ENCODE peak calls at places on chromosomes 16 and 17, in eight cellular contexts. Q, C, Y, A, K, R, P and O are unnamed samples. For H3K27me3 and H3K36me3, the result is how much of the 10 kb centered on the place peaks cover.

GRCh38 chr17:57599271-57600045 is 145.6 kb downstream of the CCDC182 start:
- DNase-seq in Y (no peak), A (no peak), Q (no peak), K (no peak), C (no peak), P (no peak), R (peak), O (no peak)

GRCh38 chr16:69680358-69680757 is 46.0 kb downstream of the NQO1 start:
- DNase-seq in P (no peak), C (no peak), Q (no peak), K (no peak), A (no peak), Y (no peak), R (no peak), O (no peak)

GRCh38 chr17:21021208-21021803 is 21.5 kb downstream of the USP22 start:
- DNase-seq in C (no peak), P (no peak), K (no peak), Q (no peak), R (no peak), Y (no peak), A (no peak), O (no peak)

GRCh38 chr16:14088155-14088753 is 17.1 kb downstream of the MRTFB start:
- DNase-seq in Y (no peak), A (no peak), C (no peak), Q (no peak), P (no peak), R (no peak), K (no peak), O (no peak)

GRCh38 chr17:75602644-75603043 is 15.0 kb downstream of the MYO15B start:
- DNase-seq in P (no peak), A (no peak), R (no peak), C (no peak), Y (no peak), K (no peak), Q (no peak), O (no peak)

GRCh38 chr17:72164340-72164739 is 43.5 kb downstream of the SOX9 start:
- DNase-seq in K (no peak), A (no peak), R (no peak), P (no peak), Y (no peak), C (no peak), Q (no peak), O (no peak)

GRCh38 chr16:64627288-64627687 is 494.6 kb downstream of the CDH11 start:
- DNase-seq in R (no peak), A (no peak), P (no peak), K (no peak), Q (no peak), C (no peak), Y (no peak), O (peak)

GRCh38 chr17:15942207-15942833 is 2.6 kb upstream of the ADORA2B start:
- DNase-seq in R (no peak), A (no peak), P (no peak), Q (peak), Y (no peak), K (no peak), C (no peak), O (no peak)

GRCh38 chr16:55562936-55563335 is 3.5 kb upstream of the CAPNS2 start:
- DNase-seq in Y (no peak), K (no peak), C (no peak), A (no peak), R (no peak), P (no peak), Q (no peak), O (no peak)

GRCh38 chr17:69761767-69762321 is 313.2 kb upstream of the KCNJ16 start:
- DNase-seq in Y (no peak), P (no peak), A (peak), R (no peak), C (no peak), K (no peak), Q (no peak), O (peak)

GRCh38 chr16:87165151-87165550 is 152.0 kb downstream of the C16orf95 start:
- DNase-seq in A (no peak), R (no peak), K (no peak), Q (no peak), P (no peak), Y (no peak), C (no peak), O (no peak)

GRCh38 chr17:31373150-31374082 is 18.1 kb upstream of the RAB11FIP4 start:
- DNase-seq in C (no peak), R (no peak), K (peak), P (no peak), A (no peak), Q (peak), Y (no peak), O (no peak)

GRCh38 chr16:29686740-29687327 is 7.9 kb downstream of the QPRT start:
- DNase-seq in R (no peak), P (no peak), Y (no peak), K (no peak), C (no peak), Q (no peak), A (no peak), O (no peak)

GRCh38 chr17:44312396-44313104 is 4.1 kb downstream of the RUNDC3A start:
- DNase-seq in C (no peak), P (no peak), Y (no peak), K (no peak), A (peak), Q (no peak), R (no peak), O (peak)

GRCh38 chr17:44314031-44314430 is 5.6 kb downstream of the RUNDC3A start:
- DNase-seq in A (peak), Q (no peak), P (no peak), C (no peak), R (no peak), K (no peak), Y (no peak), O (peak)

GRCh38 chr17:44314869-44315661 is 6.7 kb downstream of the RUNDC3A start:
- DNase-seq in Y (no peak), A (peak), K (peak), P (no peak), C (peak), Q (peak), R (peak), O (peak)

GRCh38 chr17:44315760-44316731 is 7.6 kb downstream of the RUNDC3A start:
- DNase-seq in Q (no peak), Y (no peak), A (peak), R (no peak), C (no peak), P (no peak), K (no peak), O (peak)

DNA sequence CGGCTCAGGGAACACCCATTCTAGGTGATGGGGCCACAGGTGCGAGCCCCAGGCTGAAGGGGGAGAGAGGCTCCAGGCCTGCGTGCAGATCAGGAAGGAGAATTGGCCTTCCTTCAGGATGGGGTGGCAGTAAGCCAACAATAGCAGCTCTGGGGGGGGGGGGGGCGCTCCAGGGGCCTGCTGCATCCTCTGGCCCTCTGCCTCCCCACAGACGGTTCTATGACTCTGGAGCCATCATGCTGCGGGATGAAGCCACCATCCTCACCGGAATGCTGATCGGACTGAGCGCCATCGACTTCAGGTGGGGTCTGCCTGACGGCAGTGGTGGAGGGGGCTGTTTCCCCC is 6.1 kb downstream of the RUNDC3A start:
- DNase-seq in R (no peak), C (no peak), K (no peak), A (peak), Y (no peak), Q (no peak), P (no peak), O (peak)
- H3K27me3 ChIP-seq in R (under half), C (half or more), K (under half), A (under half), Y (under half), Q (under half), P (under half), O (under half)

DNA sequence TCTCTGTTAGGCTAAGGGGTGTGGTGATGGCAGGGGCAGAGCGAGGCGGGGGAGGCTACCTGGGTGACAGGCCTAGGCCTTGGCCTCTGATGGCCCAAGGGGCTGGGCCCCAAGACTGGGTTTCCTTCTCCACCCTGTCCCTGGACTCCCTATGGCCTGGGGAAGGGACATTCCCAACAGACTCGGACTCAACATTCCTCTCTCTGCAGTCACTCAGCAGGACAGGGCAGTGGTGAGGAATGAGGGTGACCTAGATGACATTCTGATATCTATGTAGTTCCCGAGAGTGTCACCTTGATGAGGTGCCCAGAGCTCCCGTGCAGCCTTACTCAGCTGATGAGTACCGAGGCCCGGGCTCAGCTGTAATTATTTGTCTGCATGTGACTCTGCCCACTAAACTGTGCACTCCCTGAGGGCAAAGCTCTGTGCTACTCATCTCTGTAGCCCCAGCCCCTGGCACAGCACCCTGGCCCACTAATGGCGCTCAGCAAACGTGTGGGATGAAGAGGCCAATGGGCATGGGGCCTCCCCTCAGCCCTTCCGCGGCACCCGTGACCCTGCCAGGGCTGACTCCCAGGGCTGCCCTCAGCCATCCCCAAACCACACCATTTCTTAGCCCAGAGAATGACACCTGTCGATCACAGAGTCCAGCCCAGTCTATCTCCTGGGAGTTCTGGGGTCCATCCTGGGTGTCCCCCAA is 2.2 kb downstream of the PLCD3 start:
- DNase-seq in R (no peak), Q (no peak), Y (peak), A (peak), P (peak), C (peak), K (no peak), O (peak)
- H3K4me3 ChIP-seq in R (no peak), Q (no peak), Y (no peak), A (no peak), P (no peak), C (peak), K (no peak), O (no peak)

DNA sequence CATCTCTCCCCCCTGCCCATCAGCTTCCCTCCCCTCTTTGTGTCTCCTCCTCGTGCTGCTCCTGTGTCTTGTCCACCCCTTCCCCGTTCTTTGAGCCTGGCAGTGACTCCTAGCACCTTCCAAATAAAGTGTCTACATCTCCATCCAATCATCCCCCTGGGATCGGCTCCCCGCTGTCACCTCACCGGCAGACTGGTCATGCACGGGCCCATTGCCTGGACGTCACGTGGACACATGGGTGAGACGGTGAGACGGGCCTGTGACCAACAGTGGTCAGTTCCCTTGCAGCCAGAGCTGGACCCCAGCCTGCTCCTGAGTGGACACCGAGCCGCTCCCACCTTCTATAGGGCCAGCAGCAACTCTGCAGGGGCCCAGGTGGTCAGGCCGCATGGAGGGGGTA is 46.4 kb downstream of the COTL1 start:
- DNase-seq in A (peak), K (no peak), R (no peak), Y (no peak), P (no peak), Q (no peak), C (no peak), O (no peak)
- H3K36me3 ChIP-seq in A (under half), K (under half), R (under half), Y (under half), P (under half), Q (under half), C (under half), O (under half)

DNA sequence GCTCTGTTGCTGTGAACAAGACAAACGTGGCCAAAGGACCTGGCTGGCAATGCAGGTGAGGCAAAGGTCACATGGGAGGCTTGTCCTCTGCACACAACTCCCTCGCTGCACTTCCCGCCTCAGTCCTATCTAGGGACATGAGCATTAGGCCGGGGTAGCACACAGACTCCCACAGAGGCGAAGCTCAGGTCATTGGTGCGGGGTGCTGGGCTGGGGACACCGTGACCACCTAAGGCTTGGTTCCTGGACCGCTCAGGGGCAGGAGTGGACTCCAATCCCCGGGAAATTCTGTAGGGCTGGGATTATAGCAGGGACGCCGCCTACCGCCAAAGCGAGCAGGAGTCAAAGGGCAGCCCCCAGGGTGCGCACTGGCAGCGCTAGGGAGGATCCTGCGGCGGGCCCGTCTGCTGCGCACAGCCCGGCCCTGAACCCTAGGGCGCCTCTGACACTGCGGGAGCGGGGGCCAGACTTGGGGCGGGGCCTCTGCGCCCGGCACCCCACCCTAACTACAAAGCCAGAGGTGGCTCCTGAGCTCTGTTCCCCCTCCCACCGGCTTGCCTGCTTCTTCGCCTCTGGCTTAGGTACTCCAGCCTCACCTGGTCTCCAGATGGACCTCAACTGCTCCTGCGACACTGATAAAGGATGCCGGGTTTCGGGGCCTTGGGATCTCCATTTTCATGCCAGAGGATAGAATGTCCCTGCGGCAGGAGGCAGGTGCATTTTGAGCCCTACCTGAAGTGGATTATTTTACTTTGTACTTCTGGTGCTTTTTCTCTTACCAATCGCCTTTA is 3.9 kb upstream of the MT1B start:
- DNase-seq in P (no peak), A (no peak), Q (no peak), Y (no peak), C (no peak), K (no peak), R (no peak), O (peak)
- H3K27me3 ChIP-seq in P (under half), A (half or more), Q (under half), Y (under half), C (half or more), K (under half), R (under half), O (half or more)

GRCh38 chr17:29019475-29020181 is 13.8 kb upstream of the SEZ6 start:
- DNase-seq in C (peak), Q (peak), P (no peak), R (no peak), Y (no peak), K (no peak), A (peak), O (peak)
- H3K4me3 ChIP-seq in C (peak), Q (no peak), P (no peak), R (no peak), Y (no peak), K (no peak), A (no peak), O (peak)

GRCh38 chr17:43829738-43830137 is 3.2 kb downstream of the MPP3 start:
- DNase-seq in Q (no peak), K (no peak), R (no peak), A (no peak), P (no peak), C (no peak), Y (no peak), O (no peak)

GRCh38 chr17:43830510-43831145 is 2.3 kb downstream of the MPP3 start:
- DNase-seq in Y (no peak), A (peak), P (no peak), Q (no peak), K (no peak), R (no peak), C (no peak), O (no peak)

GRCh38 chr17:43826206-43826605 is 6.7 kb downstream of the MPP3 start:
- DNase-seq in K (no peak), Q (no peak), Y (no peak), R (no peak), A (no peak), C (no peak), P (no peak), O (no peak)

GRCh38 chr17:43825567-43825966 is 7.4 kb downstream of the MPP3 start:
- DNase-seq in A (no peak), Q (no peak), P (no peak), K (no peak), R (no peak), C (no peak), Y (no peak), O (no peak)

DNA sequence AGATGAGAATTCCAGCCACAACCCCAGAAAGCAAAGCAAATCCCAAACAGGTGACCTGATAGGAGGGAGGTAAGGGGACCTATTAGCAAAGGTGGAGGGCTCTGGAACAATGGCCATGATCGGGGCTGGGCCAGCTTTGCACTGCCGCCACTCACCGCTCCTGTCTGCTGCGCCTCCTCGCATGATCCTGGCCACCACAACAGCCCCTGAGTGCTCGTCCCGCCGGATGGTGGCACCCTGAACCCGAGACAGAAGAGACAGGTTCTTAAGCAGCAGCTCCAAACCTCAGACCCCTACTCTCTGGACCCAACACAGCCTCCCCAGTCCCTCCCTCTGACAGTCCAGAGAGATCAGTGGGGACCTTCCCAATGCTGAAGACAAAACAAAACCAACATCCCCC is 5.3 kb downstream of the MPP3 start:
- DNase-seq in P (no peak), Y (no peak), A (no peak), R (no peak), K (no peak), Q (no peak), C (no peak), O (no peak)
- H3K36me3 ChIP-seq in P (under half), Y (under half), A (under half), R (under half), K (under half), Q (under half), C (half or more), O (under half)

DNA sequence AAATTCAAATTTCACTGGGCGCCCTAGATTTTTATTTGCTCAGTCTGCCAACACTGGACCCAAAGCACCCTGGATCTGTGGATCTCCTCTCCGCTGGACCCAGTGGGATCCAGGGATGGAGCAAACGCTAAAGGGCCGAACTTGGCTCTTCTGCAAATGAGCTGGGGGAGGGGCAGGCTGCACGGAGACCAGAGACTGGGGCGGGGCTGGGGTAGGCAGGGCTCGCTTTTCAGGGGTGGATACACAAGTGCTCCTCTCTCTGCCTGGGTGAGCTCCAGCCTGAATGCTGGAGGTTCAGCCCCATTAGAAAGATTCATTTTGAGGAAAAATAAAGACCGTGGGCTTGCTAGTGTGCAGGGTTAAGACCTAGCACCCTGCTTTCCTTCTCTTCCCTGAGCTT is 8.9 kb downstream of the CBX4 start:
- DNase-seq in C (no peak), P (no peak), A (no peak), Q (no peak), R (no peak), Y (no peak), K (no peak), O (peak)
- H3K27me3 ChIP-seq in C (under half), P (under half), A (under half), Q (under half), R (under half), Y (under half), K (under half), O (half or more)